ENCODE peak calls at places on chromosomes 3 and 15, in eight cellular contexts. One of them, this sample, is unnamed.

GRCh38 chr3:96863129-96863740 is 48.8 kb downstream of the EPHA6 start:
- DNase-seq in NCI-H226: peak; percentile 10
- DNase-seq in stimulated activated CD8-positive, alpha-beta memory T cell treated with anti-CD3 and anti-CD28 coated beads, Interleukin-4, amount 100 ng/mL, for 24 hours: no peak
- DNase-seq in iris pigment epithelial cell: peak; percentile 39
- DNase-seq in endothelial cell: peak; percentile 41
- DNase-seq in Calu3: peak; percentile 51
- DNase-seq in CD8-positive, alpha-beta T cell: no peak
- DNase-seq in stromal cell of bone marrow: peak; percentile 5
- DNase-seq in this sample: peak; percentile 67

GRCh38 chr3:194884649-194885315 is 199.1 kb downstream of the FAM43A start:
- DNase-seq in NCI-H226: no peak
- DNase-seq in stimulated activated CD8-positive, alpha-beta memory T cell treated with anti-CD3 and anti-CD28 coated beads, Interleukin-4, amount 100 ng/mL, for 24 hours: no peak
- DNase-seq in iris pigment epithelial cell: no peak
- DNase-seq in endothelial cell: no peak
- DNase-seq in Calu3: no peak
- DNase-seq in CD8-positive, alpha-beta T cell: no peak
- DNase-seq in stromal cell of bone marrow: no peak
- DNase-seq in this sample: no peak

GRCh38 chr3:132713977-132714727 is 8.1 kb downstream of the NPHP3 start:
- DNase-seq in NCI-H226: no peak
- DNase-seq in stimulated activated CD8-positive, alpha-beta memory T cell treated with anti-CD3 and anti-CD28 coated beads, Interleukin-4, amount 100 ng/mL, for 24 hours: no peak
- DNase-seq in iris pigment epithelial cell: peak; percentile 2
- DNase-seq in endothelial cell: no peak
- DNase-seq in Calu3: no peak
- DNase-seq in CD8-positive, alpha-beta T cell: no peak
- DNase-seq in stromal cell of bone marrow: no peak
- DNase-seq in this sample: no peak

GRCh38 chr3:13825821-13826220 is 54.0 kb downstream of the WNT7A start:
- DNase-seq in NCI-H226: no peak
- DNase-seq in stimulated activated CD8-positive, alpha-beta memory T cell treated with anti-CD3 and anti-CD28 coated beads, Interleukin-4, amount 100 ng/mL, for 24 hours: no peak
- DNase-seq in iris pigment epithelial cell: no peak
- DNase-seq in endothelial cell: no peak
- DNase-seq in Calu3: no peak
- DNase-seq in CD8-positive, alpha-beta T cell: no peak
- DNase-seq in stromal cell of bone marrow: no peak
- DNase-seq in this sample: no peak

GRCh38 chr3:196341142-196341541 is 3.0 kb upstream of the TM4SF19 start:
- DNase-seq in NCI-H226: peak; percentile 36
- DNase-seq in stimulated activated CD8-positive, alpha-beta memory T cell treated with anti-CD3 and anti-CD28 coated beads, Interleukin-4, amount 100 ng/mL, for 24 hours: no peak
- DNase-seq in iris pigment epithelial cell: peak; percentile 89
- DNase-seq in endothelial cell: no peak
- DNase-seq in Calu3: no peak
- DNase-seq in CD8-positive, alpha-beta T cell: no peak
- DNase-seq in stromal cell of bone marrow: peak; percentile 34
- DNase-seq in this sample: no peak

GRCh38 chr3:4356225-4356540 is 53.0 kb downstream of the SETMAR start:
- DNase-seq in NCI-H226: no peak
- DNase-seq in stimulated activated CD8-positive, alpha-beta memory T cell treated with anti-CD3 and anti-CD28 coated beads, Interleukin-4, amount 100 ng/mL, for 24 hours: no peak
- DNase-seq in iris pigment epithelial cell: no peak
- DNase-seq in endothelial cell: no peak
- DNase-seq in Calu3: no peak
- DNase-seq in CD8-positive, alpha-beta T cell: no peak
- DNase-seq in stromal cell of bone marrow: no peak
- DNase-seq in this sample: peak; percentile 43

GRCh38 chr15:60038111-60038521 is 34.0 kb downstream of the FOXB1 start:
- DNase-seq in NCI-H226: no peak
- DNase-seq in stimulated activated CD8-positive, alpha-beta memory T cell treated with anti-CD3 and anti-CD28 coated beads, Interleukin-4, amount 100 ng/mL, for 24 hours: no peak
- DNase-seq in iris pigment epithelial cell: no peak
- DNase-seq in endothelial cell: no peak
- DNase-seq in Calu3: peak; percentile 47
- DNase-seq in CD8-positive, alpha-beta T cell: no peak
- DNase-seq in stromal cell of bone marrow: no peak
- DNase-seq in this sample: no peak

GRCh38 chr15:67174864-67175573 is 79.4 kb downstream of the AAGAB start:
- DNase-seq in NCI-H226: peak; percentile 98
- DNase-seq in stimulated activated CD8-positive, alpha-beta memory T cell treated with anti-CD3 and anti-CD28 coated beads, Interleukin-4, amount 100 ng/mL, for 24 hours: no peak
- DNase-seq in iris pigment epithelial cell: peak; percentile 74
- DNase-seq in endothelial cell: no peak
- DNase-seq in Calu3: peak; percentile 72
- DNase-seq in CD8-positive, alpha-beta T cell: no peak
- DNase-seq in stromal cell of bone marrow: no peak
- DNase-seq in this sample: peak; percentile 52

GRCh38 chr3:46892285-46893145 is 15.0 kb downstream of the PTH1R start:
- DNase-seq in NCI-H226: peak; percentile 85
- DNase-seq in stimulated activated CD8-positive, alpha-beta memory T cell treated with anti-CD3 and anti-CD28 coated beads, Interleukin-4, amount 100 ng/mL, for 24 hours: no peak
- DNase-seq in iris pigment epithelial cell: peak; percentile 43
- DNase-seq in endothelial cell: peak; percentile 75
- DNase-seq in Calu3: peak; percentile 71
- DNase-seq in CD8-positive, alpha-beta T cell: no peak
- DNase-seq in stromal cell of bone marrow: peak; percentile 41
- DNase-seq in this sample: peak; percentile 63

GRCh38 chr3:57820479-57820878 is 64.4 kb downstream of the SLMAP start:
- DNase-seq in NCI-H226: no peak
- DNase-seq in stimulated activated CD8-positive, alpha-beta memory T cell treated with anti-CD3 and anti-CD28 coated beads, Interleukin-4, amount 100 ng/mL, for 24 hours: no peak
- DNase-seq in iris pigment epithelial cell: no peak
- DNase-seq in endothelial cell: no peak
- DNase-seq in Calu3: no peak
- DNase-seq in CD8-positive, alpha-beta T cell: no peak
- DNase-seq in stromal cell of bone marrow: no peak
- DNase-seq in this sample: peak; percentile 6

GRCh38 chr15:34055868-34056595 is 17.0 kb upstream of the AVEN start:
- DNase-seq in NCI-H226: peak; percentile 73
- DNase-seq in stimulated activated CD8-positive, alpha-beta memory T cell treated with anti-CD3 and anti-CD28 coated beads, Interleukin-4, amount 100 ng/mL, for 24 hours: no peak
- DNase-seq in iris pigment epithelial cell: peak; percentile 85
- DNase-seq in endothelial cell: no peak
- DNase-seq in Calu3: no peak
- DNase-seq in CD8-positive, alpha-beta T cell: no peak
- DNase-seq in stromal cell of bone marrow: peak; percentile 57
- DNase-seq in this sample: no peak

GRCh38 chr3:51538115-51538458 is 432 bp upstream of the RAD54L2 start:
- DNase-seq in NCI-H226: no peak
- DNase-seq in stimulated activated CD8-positive, alpha-beta memory T cell treated with anti-CD3 and anti-CD28 coated beads, Interleukin-4, amount 100 ng/mL, for 24 hours: no peak
- DNase-seq in iris pigment epithelial cell: peak; percentile 9
- DNase-seq in endothelial cell: peak; percentile 9
- DNase-seq in Calu3: no peak
- DNase-seq in CD8-positive, alpha-beta T cell: peak; percentile 9
- DNase-seq in stromal cell of bone marrow: no peak
- DNase-seq in this sample: no peak

GRCh38 chr3:10189557-10190374 is 25.0 kb downstream of the IRAK2 start:
- DNase-seq in NCI-H226: peak; percentile 95
- DNase-seq in stimulated activated CD8-positive, alpha-beta memory T cell treated with anti-CD3 and anti-CD28 coated beads, Interleukin-4, amount 100 ng/mL, for 24 hours: no peak
- DNase-seq in iris pigment epithelial cell: peak; percentile 75
- DNase-seq in endothelial cell: no peak
- DNase-seq in Calu3: peak; percentile 86
- DNase-seq in CD8-positive, alpha-beta T cell: peak; percentile 21
- DNase-seq in stromal cell of bone marrow: peak; percentile 76
- DNase-seq in this sample: peak; percentile 16

GRCh38 chr3:189690237-189690636 is 59.0 kb downstream of the TP63 start:
- DNase-seq in NCI-H226: no peak
- DNase-seq in stimulated activated CD8-positive, alpha-beta memory T cell treated with anti-CD3 and anti-CD28 coated beads, Interleukin-4, amount 100 ng/mL, for 24 hours: no peak
- DNase-seq in iris pigment epithelial cell: no peak
- DNase-seq in endothelial cell: no peak
- DNase-seq in Calu3: no peak
- DNase-seq in CD8-positive, alpha-beta T cell: no peak
- DNase-seq in stromal cell of bone marrow: no peak
- DNase-seq in this sample: no peak

GRCh38 chr15:48389701-48390143 is 58.5 kb downstream of the DUT start:
- DNase-seq in NCI-H226: peak; percentile 48
- DNase-seq in stimulated activated CD8-positive, alpha-beta memory T cell treated with anti-CD3 and anti-CD28 coated beads, Interleukin-4, amount 100 ng/mL, for 24 hours: no peak
- DNase-seq in iris pigment epithelial cell: peak; percentile 63
- DNase-seq in endothelial cell: no peak
- DNase-seq in Calu3: no peak
- DNase-seq in CD8-positive, alpha-beta T cell: no peak
- DNase-seq in stromal cell of bone marrow: peak; percentile 70
- DNase-seq in this sample: no peak

This sample was measured in BE2C.